ENCODE peak calls at places on chromosome 17, in nine cellular contexts. C is NCI-H774, X is occipital lobe, A is DMS79, O is WTC11, S is NCI-H1694, Y is left ventricle myocardium inferior, U is HuH-7, H is dorsolateral prefrontal cortex. L is an unnamed sample.

GRCh38 chr17:55426851-55427586 is 5.4 kb upstream of the MMD start:
- DNase-seq in X (no peak), H (no peak), O (no peak), Y (no peak), A (no peak), C (no peak), U (no peak), S (no peak), L (peak; percentile 43)

GRCh38 chr17:74532115-74532514 is 840 bp upstream of the CD300LB start:
- DNase-seq in H (no peak), X (no peak), A (no peak), U (no peak), Y (peak; percentile 41), S (no peak), O (peak; percentile 53), C (peak; percentile 51), L (peak; percentile 75)

GRCh38 chr17:48547839-48548686 is 3.2 kb upstream of the HOXB2 start:
- DNase-seq in Y (no peak), H (no peak), C (peak; percentile 80), U (no peak), X (no peak), S (no peak), A (peak; percentile 34), O (no peak), L (no peak)

GRCh38 chr17:35486920-35487727 is 38.6 kb upstream of the SLFN13 start:
- DNase-seq in U (no peak), X (no peak), O (no peak), H (no peak), A (no peak), S (no peak), C (no peak), Y (peak; percentile 41), L (no peak)

GRCh38 chr17:49390548-49391324 is 23.9 kb downstream of the PHB1 start:
- DNase-seq in U (no peak), H (no peak), A (no peak), C (no peak), Y (no peak), S (no peak), X (peak; percentile 8), O (no peak), L (peak; percentile 82)

GRCh38 chr17:61411114-61411943 is 11.7 kb downstream of the TBX2 start:
- DNase-seq in U (peak; percentile 81), Y (no peak), H (no peak), X (no peak), S (no peak), C (no peak), O (peak; percentile 61), A (no peak), L (no peak)

GRCh38 chr17:73359255-73359816 is 47.5 kb upstream of the CDC42EP4 start:
- DNase-seq in H (no peak), C (no peak), X (no peak), U (no peak), O (no peak), S (no peak), Y (no peak), A (no peak), L (no peak)

GRCh38 chr17:80372922-80373570 is 41.9 kb upstream of the ENDOV start:
- DNase-seq in U (no peak), C (no peak), Y (no peak), A (peak; percentile 1), X (no peak), H (no peak), O (no peak), S (no peak), L (no peak)

GRCh38 chr17:45230787-45231480 is 9.2 kb downstream of the FMNL1 start:
- DNase-seq in O (no peak), A (peak; percentile 45), C (no peak), S (no peak), Y (peak; percentile 77), U (no peak), H (no peak), X (no peak), L (no peak)

GRCh38 chr17:81440511-81441244 is 45.4 kb downstream of the BAHCC1 start:
- DNase-seq in S (peak; percentile 58), A (no peak), C (no peak), H (no peak), O (peak; percentile 84), X (no peak), U (peak; percentile 98), Y (no peak), L (no peak)

GRCh38 chr17:62987136-62987535 is 21.1 kb downstream of the TANC2 start:
- DNase-seq in O (peak; percentile 56), U (no peak), S (no peak), Y (no peak), C (no peak), A (no peak), X (no peak), H (no peak), L (no peak)

GRCh38 chr17:83079340-83079747 is at the start of gene METRNL:
- DNase-seq in U (peak; percentile 89), X (peak; percentile 28), O (peak; percentile 64), Y (peak; percentile 80), H (peak; percentile 44), S (no peak), C (peak; percentile 26), A (no peak), L (peak; percentile 69)

GRCh38 chr17:74369665-74370490 is 2.6 kb downstream of the GPR142 start:
- DNase-seq in H (no peak), O (no peak), U (no peak), C (no peak), Y (no peak), X (no peak), S (no peak), A (no peak), L (no peak)

GRCh38 chr17:49384962-49385361 is 22.9 kb upstream of the ZNF652 start:
- DNase-seq in U (no peak), O (no peak), X (no peak), A (no peak), Y (no peak), S (no peak), H (no peak), C (no peak), L (no peak)

GRCh38 chr17:66952031-66952524 is 12.4 kb upstream of the CACNG4 start:
- DNase-seq in X (no peak), U (peak; percentile 51), C (no peak), H (no peak), S (no peak), O (peak; percentile 36), Y (no peak), A (no peak), L (no peak)

L was measured in Ammon's horn.